ENCODE peak calls at places on chromosome 21, in ten cellular contexts. N is chondrocyte; A is GM12891; O is mesenchymal stem cell; G is AG20443; J is fibroblast of lung; D is NCI-H1048; Y is amniotic stem cell; Z is cardiac fibroblast; B is activated CD4-positive, CD25-positive, alpha-beta regulatory T cell. P is an unnamed sample.
A peak's percentile ranks its signal among the peaks of the same experiment; 100 is the strongest.

GRCh38 chr21:44914176-44914874 is 6.4 kb downstream of the ITGB2 start:
- DNase-seq in N (no peak), O (no peak), Z (no peak), D (no peak), A (no peak), B (no peak), J (no peak), Y (no peak), G (no peak), P (no peak)

GRCh38 chr21:46001821-46002681 is 20.5 kb downstream of the COL6A1 start:
- DNase-seq in Z (no peak), J (no peak), Y (no peak), A (no peak), B (no peak), O (no peak), G (no peak), N (peak; percentile 91), D (no peak), P (peak; percentile 23)

GRCh38 chr21:25863031-25863430 is 128.3 kb downstream of the GABPA start:
- DNase-seq in O (no peak), B (no peak), G (no peak), Z (no peak), D (no peak), N (no peak), J (no peak), A (no peak), Y (no peak), P (no peak)

GRCh38 chr21:32371913-32372314 is 20.9 kb downstream of the URB1 start:
- DNase-seq in G (peak; percentile 83), Z (peak; percentile 88), Y (no peak), B (no peak), N (no peak), A (no peak), D (no peak), O (peak; percentile 61), J (peak; percentile 64), P (no peak)

GRCh38 chr21:36615274-36615964 is 83.5 kb upstream of the SIM2 start:
- DNase-seq in N (no peak), J (no peak), Y (no peak), A (no peak), D (no peak), G (no peak), B (no peak), Z (no peak), O (no peak), P (no peak)

GRCh38 chr21:38861006-38861405 is 55.3 kb downstream of the ETS2 start:
- DNase-seq in Z (peak; percentile 53), N (no peak), A (no peak), D (no peak), B (no peak), Y (no peak), G (no peak), J (peak; percentile 38), O (no peak), P (peak; percentile 46)

GRCh38 chr21:43667191-43667904 is 8.0 kb downstream of the RRP1B start:
- DNase-seq in O (peak; percentile 30), J (peak; percentile 80), G (no peak), A (no peak), D (no peak), Y (no peak), B (no peak), N (no peak), Z (peak; percentile 72), P (no peak)

GRCh38 chr21:26224351-26224750 is 53.8 kb upstream of the APP start:
- DNase-seq in A (no peak), G (no peak), O (no peak), Y (no peak), B (no peak), J (no peak), Z (no peak), N (no peak), D (no peak), P (no peak)